ENCODE peak calls at places on chromosomes 12 and 14, in eight cellular contexts. U is foreskin fibroblast, P is aorta, N is brain microvascular endothelial cell, T is sigmoid colon, G is astrocyte of the spinal cord, F is gastrocnemius medialis, K is heart left ventricle. V is an unnamed sample.

GRCh38 chr12:42759622-42760273 is 170.2 kb upstream of the PRICKLE1 start:
- DNase-seq in U (peak; percentile 92), P (peak; percentile 64), N (no peak), T (peak; percentile 91), G (peak; percentile 50), F (peak; percentile 81), K (peak; percentile 73), V (peak; percentile 55)

GRCh38 chr14:92584221-92584620 is 70.6 kb downstream of the RIN3 start:
- DNase-seq in U (no peak), P (no peak), N (no peak), T (peak; percentile 42), G (no peak), F (no peak), K (no peak), V (no peak)

GRCh38 chr14:79137836-79138235 is 967.7 kb downstream of the NRXN3 start:
- DNase-seq in U (no peak), P (no peak), N (no peak), T (no peak), G (no peak), F (no peak), K (no peak), V (no peak)

GRCh38 chr12:79635676-79636075 is 55.1 kb downstream of the PAWR start:
- DNase-seq in U (peak; percentile 37), P (no peak), N (no peak), T (no peak), G (no peak), F (no peak), K (no peak), V (peak; percentile 87)

GRCh38 chr14:66501592-66501991 is 6.4 kb upstream of the GPHN start:
- DNase-seq in U (no peak), P (no peak), N (no peak), T (no peak), G (no peak), F (no peak), K (no peak), V (no peak)

GRCh38 chr12:91119089-91119488 is 7.8 kb upstream of the LUM start:
- DNase-seq in U (no peak), P (no peak), N (no peak), T (no peak), G (no peak), F (no peak), K (no peak), V (peak; percentile 59)

GRCh38 chr14:102210421-102211042 is 70.8 kb downstream of the WDR20 start:
- DNase-seq in U (no peak), P (no peak), N (no peak), T (peak; percentile 32), G (no peak), F (no peak), K (no peak), V (no peak)

GRCh38 chr14:102982852-102983470 is 60.5 kb downstream of the AMN start:
- DNase-seq in U (no peak), P (peak; percentile 32), N (no peak), T (peak; percentile 58), G (no peak), F (no peak), K (no peak), V (no peak)

GRCh38 chr14:57139173-57139572 is 129.5 kb downstream of the EXOC5 start:
- DNase-seq in U (no peak), P (no peak), N (no peak), T (no peak), G (no peak), F (no peak), K (no peak), V (no peak)

GRCh38 chr12:68131867-68132414 is 27.6 kb downstream of the IFNG start:
- DNase-seq in U (no peak), P (no peak), N (no peak), T (no peak), G (no peak), F (no peak), K (no peak), V (no peak)

GRCh38 chr12:53560912-53561589 is 53.8 kb upstream of the NPFF start:
- DNase-seq in U (no peak), P (no peak), N (peak; percentile 21), T (no peak), G (no peak), F (no peak), K (no peak), V (no peak)

GRCh38 chr14:61535032-61535431 is 160.3 kb upstream of the HIF1A start:
- DNase-seq in U (peak; percentile 74), P (no peak), N (no peak), T (no peak), G (no peak), F (no peak), K (no peak), V (no peak)

GRCh38 chr12:40917561-40917960 is 225.3 kb downstream of the CNTN1 start:
- DNase-seq in U (no peak), P (no peak), N (no peak), T (no peak), G (no peak), F (no peak), K (no peak), V (no peak)

GRCh38 chr12:67539946-67540345 is 108.6 kb upstream of the DYRK2 start:
- DNase-seq in U (peak; percentile 10), P (no peak), N (no peak), T (no peak), G (no peak), F (no peak), K (no peak), V (no peak)

GRCh38 chr12:104064842-104065441 is 611 bp downstream of the HCFC2 start:
- DNase-seq in U (peak; percentile 41), P (peak; percentile 48), N (no peak), T (peak; percentile 66), G (peak; percentile 9), F (peak; percentile 19), K (peak; percentile 47), V (no peak)

GRCh38 chr12:96136129-96136528 is 58.0 kb upstream of the ELK3 start:
- DNase-seq in U (peak; percentile 39), P (peak; percentile 63), N (peak; percentile 62), T (no peak), G (peak; percentile 87), F (no peak), K (no peak), V (peak; percentile 30)

GRCh38 chr14:23141706-23142467 is 22.8 kb upstream of the CEBPE start:
- DNase-seq in U (no peak), P (peak; percentile 80), N (peak; percentile 4), T (peak; percentile 83), G (peak; percentile 39), F (peak; percentile 61), K (peak; percentile 88), V (peak; percentile 46)

GRCh38 chr12:8491848-8492530 is 21.3 kb upstream of the CLEC4D start:
- DNase-seq in U (no peak), P (no peak), N (no peak), T (no peak), G (no peak), F (no peak), K (no peak), V (no peak)

DNA sequence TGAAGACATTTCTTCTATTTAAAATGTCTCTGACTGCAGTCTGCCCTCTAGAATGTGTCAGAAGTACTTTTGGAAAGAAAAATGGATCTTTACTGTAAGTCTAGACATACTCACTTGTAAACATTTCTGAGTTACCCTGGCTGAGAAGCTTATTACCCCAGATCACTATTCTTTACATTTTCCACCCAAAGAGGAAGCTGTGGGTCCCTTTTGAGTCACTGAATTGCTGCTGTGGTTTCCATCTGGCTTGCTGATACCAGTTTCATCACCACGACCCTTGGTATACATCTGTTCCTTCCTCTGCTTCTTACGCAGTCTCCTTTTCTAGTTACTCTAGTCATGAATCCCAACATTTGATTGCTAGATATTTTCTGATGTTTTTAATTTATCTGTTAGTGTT is 20.2 kb upstream of the CLEC4D start:
- DNase-seq in U (no peak), P (no peak), N (no peak), T (no peak), G (no peak), F (no peak), K (no peak), V (no peak)
- H3K4me3 ChIP-seq in U (no peak overlapping the region), P (no peak overlapping the region), N (no peak overlapping the region), T (no peak overlapping the region), G (no peak overlapping the region), F (no peak overlapping the region), K (no peak overlapping the region), V (no peak overlapping the region)

GRCh38 chr12:116542345-116542950 is 16.7 kb upstream of the MAP1LC3B2 start:
- DNase-seq in U (no peak), P (no peak), N (no peak), T (peak; percentile 61), G (no peak), F (no peak), K (no peak), V (no peak)

GRCh38 chr12:116539361-116539771 is 19.8 kb upstream of the MAP1LC3B2 start:
- DNase-seq in U (peak; percentile 65), P (no peak), N (no peak), T (no peak), G (no peak), F (no peak), K (no peak), V (peak; percentile 52)

GRCh38 chr12:116539905-116540482 is 19.2 kb upstream of the MAP1LC3B2 start:
- DNase-seq in U (peak; percentile 89), P (peak; percentile 60), N (peak; percentile 30), T (peak; percentile 81), G (peak; percentile 74), F (no peak), K (no peak), V (peak; percentile 79)

GRCh38 chr12:116541547-116542344 is 17.4 kb upstream of the MAP1LC3B2 start:
- DNase-seq in U (no peak), P (no peak), N (no peak), T (no peak), G (no peak), F (no peak), K (no peak), V (no peak)

GRCh38 chr12:116540617-116541152 is 18.5 kb upstream of the MAP1LC3B2 start:
- DNase-seq in U (no peak), P (no peak), N (no peak), T (no peak), G (no peak), F (no peak), K (no peak), V (peak; percentile 79)
- H3K4me3 ChIP-seq in U (no peak overlapping the region), P (no peak overlapping the region), N (no peak overlapping the region), T (no peak overlapping the region), G (no peak overlapping the region), F (no peak overlapping the region), K (no peak overlapping the region), V (no peak overlapping the region)

GRCh38 chr12:16950041-16950677 is 344.2 kb upstream of the LMO3 start:
- DNase-seq in U (no peak), P (no peak), N (no peak), T (no peak), G (no peak), F (no peak), K (no peak), V (no peak)
- H3K4me3 ChIP-seq in U (no peak overlapping the region), P (no peak overlapping the region), N (no peak overlapping the region), T (no peak overlapping the region), G (no peak overlapping the region), F (no peak overlapping the region), K (no peak overlapping the region), V (no peak overlapping the region)

DNA sequence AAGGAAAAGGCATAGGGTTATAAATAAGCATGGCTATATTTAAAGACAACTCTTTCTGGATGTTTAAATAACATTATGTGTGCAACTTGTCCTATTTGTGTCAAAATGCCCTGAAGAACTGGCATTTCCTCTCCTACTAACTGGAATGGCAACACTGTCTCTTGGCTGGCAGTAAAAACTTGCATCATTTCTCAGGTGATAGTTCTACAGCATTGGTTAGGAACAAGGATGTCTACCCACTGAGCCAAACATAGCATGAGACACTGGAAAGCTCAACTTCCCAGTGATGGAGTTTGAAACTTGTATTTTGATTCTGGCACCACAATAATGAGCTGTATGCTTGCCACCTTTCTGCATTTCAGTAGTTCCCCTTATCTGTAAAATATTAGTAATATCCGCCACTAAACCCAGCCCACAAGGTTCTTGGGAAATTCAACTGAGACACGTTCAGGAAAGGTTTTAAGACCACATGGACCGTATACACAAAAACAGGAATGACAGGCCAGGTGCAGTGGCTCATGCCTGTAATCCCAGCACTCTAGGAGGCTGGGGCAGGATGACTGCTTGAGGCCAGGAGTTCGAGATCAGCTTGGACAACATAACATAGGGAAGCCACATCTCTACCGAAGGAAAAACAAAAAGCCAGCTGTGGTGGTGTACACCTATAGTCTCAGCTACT is 5.1 kb downstream of the SLC38A2 start:
- DNase-seq in U (no peak), P (no peak), N (no peak), T (no peak), G (no peak), F (no peak), K (no peak), V (peak; percentile 45)
- H3K4me3 ChIP-seq in U (peak overlapping the region; percentile 95), P (peak overlapping the region; percentile 98), N (peak overlapping the region; percentile 99), T (peak overlapping the region; percentile 93), G (peak overlapping the region; percentile 8), F (peak overlapping the region; percentile 77), K (peak overlapping the region; percentile 94), V (peak overlapping the region; percentile 95)